ENCODE peak calls at places on chromosome 3, in nine cellular contexts. I is kidney, W is hippocampal formation, B is RPMI8226, K is SW 1271, V is RWPE1, R is EL, E is AG09309, N is NCI-H1092 treated with DMSO at 0.1 percent for 48 hours. G is an unnamed sample.

GRCh38 chr3:110237091-110237615 is 834.5 kb upstream of the NECTIN3 start:
- DNase-seq in I (no peak), W (no peak), B (no peak), K (no peak), V (no peak), R (no peak), E (no peak), N (no peak), G (no peak)

GRCh38 chr3:100158877-100159563 is 44.7 kb upstream of the FILIP1L start:
- DNase-seq in I (no peak), W (no peak), B (no peak), K (peak; percentile 39), V (no peak), R (peak; percentile 8), E (no peak), N (peak; percentile 68), G (no peak)

GRCh38 chr3:159238646-159239045 is 436.8 kb downstream of the MFSD1 start:
- DNase-seq in I (no peak), W (no peak), B (no peak), K (no peak), V (no peak), R (no peak), E (no peak), N (no peak), G (no peak)

GRCh38 chr3:196003611-196004010 is 78.3 kb downstream of the TFRC start:
- DNase-seq in I (no peak), W (no peak), B (no peak), K (no peak), V (no peak), R (no peak), E (no peak), N (no peak), G (no peak)

GRCh38 chr3:46865034-46865507 is 1.8 kb upstream of the MYL3 start:
- DNase-seq in I (peak; percentile 84), W (no peak), B (no peak), K (no peak), V (no peak), R (peak; percentile 17), E (no peak), N (no peak), G (no peak)

GRCh38 chr3:94269763-94270162 is 206.9 kb downstream of the NSUN3 start:
- DNase-seq in I (no peak), W (no peak), B (no peak), K (no peak), V (no peak), R (peak; percentile 11), E (no peak), N (no peak), G (no peak)

GRCh38 chr3:71299160-71299559 is 284.4 kb downstream of the FOXP1 start:
- DNase-seq in I (no peak), W (no peak), B (no peak), K (no peak), V (no peak), R (no peak), E (no peak), N (peak; percentile 3), G (no peak)

GRCh38 chr3:179263134-179263533 is 12.2 kb upstream of the KCNMB3 start:
- DNase-seq in I (peak; percentile 75), W (no peak), B (no peak), K (no peak), V (no peak), R (no peak), E (no peak), N (no peak), G (no peak)

GRCh38 chr3:127722928-127723603 is 50.3 kb downstream of the ABTB1 start:
- DNase-seq in I (no peak), W (no peak), B (no peak), K (no peak), V (no peak), R (no peak), E (no peak), N (peak; percentile 95), G (peak; percentile 73)

GRCh38 chr3:169699536-169700050 is 36.1 kb upstream of the MECOM start:
- DNase-seq in I (peak; percentile 78), W (no peak), B (no peak), K (no peak), V (no peak), R (no peak), E (no peak), N (peak; percentile 17), G (no peak)

GRCh38 chr3:65181397-65181871 is 493.6 kb upstream of the ADAMTS9 start:
- DNase-seq in I (no peak), W (no peak), B (no peak), K (no peak), V (no peak), R (no peak), E (no peak), N (no peak), G (no peak)

GRCh38 chr3:129061888-129062834 is 1.6 kb downstream of the GP9 start:
- DNase-seq in I (no peak), W (no peak), B (no peak), K (no peak), V (no peak), R (no peak), E (no peak), N (no peak), G (no peak)

GRCh38 chr3:123347205-123347604 is 101.7 kb downstream of the ADCY5 start:
- DNase-seq in I (no peak), W (no peak), B (no peak), K (no peak), V (no peak), R (no peak), E (no peak), N (no peak), G (no peak)

GRCh38 chr3:198032445-198032936 is 72.5 kb downstream of the LMLN start:
- DNase-seq in I (no peak), W (no peak), B (no peak), K (no peak), V (no peak), R (no peak), E (no peak), N (no peak), G (no peak)

GRCh38 chr3:49900491-49901153 is 3.1 kb downstream of the MST1R start:
- DNase-seq in I (peak; percentile 93), W (no peak), B (peak; percentile 91), K (peak; percentile 52), V (peak; percentile 96), R (peak; percentile 73), E (peak; percentile 25), N (no peak), G (no peak)

GRCh38 chr3:182241777-182242556 is 530.2 kb downstream of the SOX2 start:
- DNase-seq in I (no peak), W (peak; percentile 74), B (no peak), K (no peak), V (no peak), R (no peak), E (no peak), N (no peak), G (no peak)